ENCODE peak calls at places on chromosomes 3 and 15, in four cellular contexts. Y is Karpas-422, A is testis, S is PC-3. F is an unnamed sample. For H3K27me3, the result is how much of the 10 kb centered on the place peaks cover.

GRCh38 chr3:128584412-128585020 is 66.1 kb downstream of the RPN1 start:
- DNase-seq in Y (peak), A (peak), S (peak), F (peak)

GRCh38 chr3:59313365-59313764 is 263.5 kb upstream of the CFAP20DC start:
- DNase-seq in Y (peak), A (peak), S (peak), F (no peak)

GRCh38 chr3:172388412-172389078 is 59.7 kb downstream of the GHSR start:
- DNase-seq in Y (no peak), A (no peak), S (no peak), F (no peak)

GRCh38 chr3:12155833-12156232 is 2.9 kb downstream of the TIMP4 start:
- DNase-seq in Y (no peak), A (no peak), S (peak), F (no peak)

GRCh38 chr3:49498655-49499054 is 28.6 kb downstream of the DAG1 start:
- DNase-seq in Y (no peak), A (no peak), S (no peak), F (no peak)

GRCh38 chr3:157393076-157393475 is 43.6 kb upstream of the PTX3 start:
- DNase-seq in Y (no peak), A (no peak), S (peak), F (no peak)

GRCh38 chr3:18438586-18438985 is 13.4 kb upstream of the SATB1 start:
- DNase-seq in Y (no peak), A (no peak), S (no peak), F (no peak)

GRCh38 chr3:2061360-2061759 is 37.3 kb upstream of the CNTN4 start:
- DNase-seq in Y (no peak), A (no peak), S (no peak), F (no peak)

GRCh38 chr15:40320931-40321371 is 2.5 kb upstream of the INAFM2 start:
- DNase-seq in Y (peak), A (peak), S (peak), F (no peak)

GRCh38 chr3:195012100-195012499 is 258.9 kb downstream of the XXYLT1 start:
- DNase-seq in Y (no peak), A (no peak), S (no peak), F (no peak)

GRCh38 chr3:3847994-3848970 is 49.1 kb downstream of the LRRN1 start:
- DNase-seq in Y (no peak), A (no peak), S (no peak), F (no peak)

GRCh38 chr3:105731686-105732085 is 137.1 kb downstream of the CBLB start:
- DNase-seq in Y (no peak), A (no peak), S (no peak), F (no peak)

GRCh38 chr3:113035387-113035982 is 44.7 kb downstream of the GTPBP8 start:
- DNase-seq in Y (peak), A (peak), S (peak), F (no peak)

GRCh38 chr3:42080452-42080872 is 10.7 kb upstream of the TRAK1 start:
- DNase-seq in Y (peak), A (no peak), S (peak), F (peak)

GRCh38 chr3:100096866-100097265 is 17.4 kb downstream of the FILIP1L start:
- DNase-seq in Y (no peak), A (no peak), S (no peak), F (no peak)

GRCh38 chr3:104909188-104909587 is 457.5 kb upstream of the ALCAM start:
- DNase-seq in Y (no peak), A (no peak), S (peak), F (peak)

GRCh38 chr3:43260412-43260811 is 25.9 kb upstream of the SNRK start:
- DNase-seq in Y (peak), A (no peak), S (peak), F (no peak)

GRCh38 chr3:45123030-45123429 is 23.1 kb downstream of the CDCP1 start:
- DNase-seq in Y (no peak), A (no peak), S (peak), F (no peak)

GRCh38 chr3:140308535-140308934 is 369.3 kb upstream of the TRIM42 start:
- DNase-seq in Y (no peak), A (no peak), S (no peak), F (no peak)

GRCh38 chr3:183295211-183295610 is 42.2 kb downstream of the B3GNT5 start:
- DNase-seq in Y (no peak), A (no peak), S (peak), F (no peak)

GRCh38 chr15:77546870-77547269 is 85.8 kb downstream of the LINGO1 start:
- DNase-seq in Y (no peak), A (no peak), S (no peak), F (no peak)

GRCh38 chr15:82135645-82136044 is 89.8 kb upstream of the MEX3B start:
- DNase-seq in Y (no peak), A (no peak), S (no peak), F (peak)

GRCh38 chr3:135803291-135803690 is 162.2 kb upstream of the PPP2R3A start:
- DNase-seq in Y (no peak), A (no peak), S (no peak), F (no peak)

GRCh38 chr3:56467801-56468183 is 475 bp downstream of the ERC2 start:
- DNase-seq in Y (no peak), A (no peak), S (no peak), F (no peak)
- H3K4me3 ChIP-seq in Y (no peak), A (peak), S (peak), F (peak)

GRCh38 chr3:38454884-38455638 is 1.4 kb downstream of the ACVR2B start:
- DNase-seq in Y (peak), A (peak), S (peak), F (peak)

GRCh38 chr3:38453914-38454178 is 156 bp downstream of the ACVR2B start:
- DNase-seq in Y (no peak), A (no peak), S (no peak), F (no peak)

GRCh38 chr3:38453075-38453913 is at the start of gene ACVR2B:
- DNase-seq in Y (peak), A (peak), S (peak), F (peak)

GRCh38 chr3:38455639-38456430 is 2.1 kb downstream of the ACVR2B start:
- DNase-seq in Y (no peak), A (peak), S (no peak), F (peak)

DNA sequence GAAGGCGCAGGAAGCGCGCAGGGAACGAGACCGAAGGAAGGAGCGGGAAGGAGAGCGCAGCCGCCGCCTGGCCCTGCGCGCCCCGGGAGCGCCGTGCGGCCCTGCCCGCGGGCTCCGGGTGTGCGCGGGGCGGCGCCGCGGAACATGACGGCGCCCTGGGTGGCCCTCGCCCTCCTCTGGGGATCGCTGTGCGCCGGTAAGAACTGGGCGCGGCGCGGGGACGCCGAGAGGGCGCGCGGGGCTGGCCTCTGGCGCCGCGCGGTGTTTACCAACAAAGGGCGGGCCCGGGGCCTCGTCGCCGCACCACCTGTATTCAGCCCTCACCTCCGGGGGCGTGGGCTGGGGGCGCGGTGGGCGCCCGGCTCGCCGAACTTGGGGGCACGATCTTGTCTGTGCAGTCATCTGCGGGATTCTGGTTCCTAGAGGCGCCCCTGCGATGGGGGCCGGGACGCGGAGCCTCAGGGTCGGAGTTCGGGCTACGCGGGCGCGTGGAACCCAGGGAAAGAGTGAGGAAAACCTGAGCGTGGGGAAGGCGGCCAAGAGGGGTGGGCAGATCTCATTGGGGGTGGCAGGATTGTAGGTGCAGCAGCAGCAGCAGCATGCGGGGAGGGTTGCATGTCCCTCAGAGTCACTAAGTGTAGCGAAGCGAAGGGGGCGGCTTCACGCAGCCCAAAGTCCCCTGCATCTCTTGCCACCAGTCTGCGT is 641 bp downstream of the ACVR2B start:
- DNase-seq in Y (peak), A (peak), S (peak), F (no peak)
- H3K27me3 ChIP-seq in Y (under half), A (under half), S (under half), F (under half)

DNA sequence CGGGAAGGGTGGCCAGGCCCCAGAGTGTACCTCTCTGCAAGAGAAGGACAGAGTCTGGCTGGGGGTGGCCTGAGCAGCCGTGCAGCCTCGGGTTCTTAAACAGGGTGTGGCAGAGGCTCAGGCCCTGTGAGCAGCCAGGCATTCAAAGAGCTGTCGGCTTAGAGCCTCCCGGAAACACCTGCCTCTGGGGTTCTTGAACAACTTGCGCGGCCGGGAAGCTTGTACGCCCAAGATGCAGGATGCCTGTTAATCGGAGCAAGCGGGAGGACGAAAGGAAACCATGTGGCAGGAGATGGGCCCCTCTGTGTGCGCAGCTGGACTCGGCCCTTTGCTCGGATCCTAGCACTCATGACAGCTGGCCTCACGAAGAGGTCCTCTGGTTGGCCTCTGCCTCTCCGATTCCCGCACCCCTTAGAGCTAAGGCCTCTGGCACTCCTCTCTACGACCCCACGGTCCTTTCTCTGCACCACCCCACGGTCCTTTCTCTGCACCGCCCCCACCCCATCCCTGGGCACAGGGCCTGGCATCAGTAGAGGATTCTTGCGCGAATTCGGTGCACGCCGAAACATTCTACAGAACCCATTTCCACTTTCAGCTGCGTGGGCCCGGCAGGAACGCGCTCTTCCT is 23.9 kb upstream of the TXNRD3 start:
- DNase-seq in Y (no peak), A (no peak), S (no peak), F (no peak)
- H3K4me3 ChIP-seq in Y (no peak), A (no peak), S (no peak), F (no peak)

GRCh38 chr15:65991721-65992472 is 122.6 kb downstream of the RAB11A start:
- DNase-seq in Y (no peak), A (no peak), S (no peak), F (no peak)

GRCh38 chr15:65990298-65990981 is 121.1 kb downstream of the RAB11A start:
- DNase-seq in Y (no peak), A (no peak), S (no peak), F (no peak)

GRCh38 chr15:65994832-65995231 is 125.5 kb downstream of the RAB11A start:
- DNase-seq in Y (no peak), A (no peak), S (no peak), F (no peak)

GRCh38 chr15:65993762-65994161 is 124.5 kb downstream of the RAB11A start:
- DNase-seq in Y (no peak), A (no peak), S (no peak), F (no peak)

GRCh38 chr15:65993226-65993625 is 123.9 kb downstream of the RAB11A start:
- DNase-seq in Y (no peak), A (no peak), S (no peak), F (no peak)
- H3K27me3 ChIP-seq in Y (under half), A (under half), S (under half), F (half or more)

F was measured in SJSA1.